ENCODE peak calls at places on chromosomes 13 and 19, in four cellular contexts. Q is astrocyte of the cerebellum, X is lower leg skin, K is left lung. G is an unnamed sample.

GRCh38 chr13:46804391-46804815 is 7.4 kb upstream of the ESD start:
- DNase-seq in Q (peak), X (no peak), K (peak), G (peak)

GRCh38 chr19:4851551-4852290 is 15.7 kb downstream of the PLIN3 start:
- DNase-seq in Q (no peak), X (peak), K (peak), G (no peak)

GRCh38 chr13:29756506-29756905 is 93.9 kb downstream of the UBL3 start:
- DNase-seq in Q (no peak), X (no peak), K (no peak), G (no peak)

GRCh38 chr13:48808689-48809088 is 155.0 kb downstream of the CYSLTR2 start:
- DNase-seq in Q (no peak), X (no peak), K (no peak), G (no peak)

GRCh38 chr19:14370169-14370998 is 10.9 kb upstream of the ADGRE5 start:
- DNase-seq in Q (no peak), X (no peak), K (no peak), G (no peak)

GRCh38 chr13:107459430-107459829 is 755.9 kb downstream of the LIG4 start:
- DNase-seq in Q (peak), X (no peak), K (no peak), G (no peak)

GRCh38 chr13:51801631-51802099 is 2.3 kb downstream of the DHRS12 start:
- DNase-seq in Q (no peak), X (peak), K (no peak), G (no peak)

GRCh38 chr19:48501446-48501960 is 10.1 kb downstream of the LMTK3 start:
- DNase-seq in Q (no peak), X (no peak), K (peak), G (no peak)

GRCh38 chr19:48258350-48258749 is 2.6 kb upstream of the CARD8 start:
- DNase-seq in Q (no peak), X (no peak), K (no peak), G (no peak)

GRCh38 chr13:44373247-44373600 is 400 bp upstream of the SERP2 start:
- DNase-seq in Q (no peak), X (no peak), K (no peak), G (no peak)

GRCh38 chr19:45472557-45473365 is 5.0 kb downstream of the FOSB start:
- DNase-seq in Q (no peak), X (no peak), K (no peak), G (no peak)

GRCh38 chr13:81927347-81927746 is 1586.4 kb upstream of the SPRY2 start:
- DNase-seq in Q (no peak), X (no peak), K (no peak), G (no peak)

GRCh38 chr13:37995052-37995451 is 125.5 kb upstream of the TRPC4 start:
- DNase-seq in Q (no peak), X (no peak), K (no peak), G (no peak)

GRCh38 chr13:27821566-27821965 is 29.3 kb downstream of the GSX1 start:
- DNase-seq in Q (no peak), X (no peak), K (no peak), G (no peak)

GRCh38 chr19:1049106-1049505 is 9.2 kb downstream of the ABCA7 start:
- DNase-seq in Q (no peak), X (no peak), K (peak), G (no peak)

GRCh38 chr13:110323172-110323851 is 16.2 kb downstream of the COL4A2 start:
- DNase-seq in Q (peak), X (no peak), K (no peak), G (no peak)
- TF ChIP-seq CTCF in Q (peak), X (no peak), K (no peak), G (no peak)

GRCh38 chr19:30895946-30896345 is 453.3 kb downstream of the TSHZ3 start:
- DNase-seq in Q (no peak), X (no peak), K (no peak), G (no peak)

GRCh38 chr19:30897034-30897433 is 452.2 kb downstream of the TSHZ3 start:
- DNase-seq in Q (no peak), X (no peak), K (no peak), G (no peak)

GRCh38 chr19:30898353-30899103 is 450.7 kb downstream of the TSHZ3 start:
- DNase-seq in Q (no peak), X (no peak), K (no peak), G (no peak)

GRCh38 chr19:30896551-30896950 is 452.7 kb downstream of the TSHZ3 start:
- DNase-seq in Q (no peak), X (no peak), K (no peak), G (no peak)

GRCh38 chr19:30897553-30897952 is 451.7 kb downstream of the TSHZ3 start:
- DNase-seq in Q (no peak), X (no peak), K (no peak), G (no peak)
- TF ChIP-seq CTCF in Q (no peak), X (no peak), K (no peak), G (no peak)

DNA sequence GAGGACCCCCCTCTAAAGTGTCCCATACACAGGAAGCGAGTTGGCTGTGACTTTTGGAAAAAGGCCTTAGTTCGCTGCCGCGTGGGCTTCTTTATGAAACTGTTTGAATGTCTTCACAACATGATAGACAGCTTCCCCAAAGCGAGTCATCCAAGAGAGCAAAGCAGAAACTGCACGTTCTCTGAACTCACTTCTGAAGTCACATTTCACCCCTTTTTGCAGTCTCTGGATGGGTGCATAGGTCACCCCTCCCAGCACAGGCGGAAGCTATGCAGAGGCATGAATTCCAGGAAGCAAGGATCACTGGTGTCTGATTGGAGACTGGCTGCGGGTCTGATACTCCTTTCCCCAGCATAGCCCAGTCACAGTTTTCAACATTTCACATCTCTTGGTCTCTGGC is 10.6 kb downstream of the GPI start:
- DNase-seq in Q (no peak), X (no peak), K (no peak), G (no peak)
- TF ChIP-seq CTCF in Q (no peak), X (no peak), K (no peak), G (no peak)

GRCh38 chr19:19032420-19033175 is 719 bp downstream of the SUGP2 start:
- DNase-seq in Q (peak), X (peak), K (no peak), G (peak)
- TF ChIP-seq CTCF in Q (no peak), X (no peak), K (no peak), G (no peak)

DNA sequence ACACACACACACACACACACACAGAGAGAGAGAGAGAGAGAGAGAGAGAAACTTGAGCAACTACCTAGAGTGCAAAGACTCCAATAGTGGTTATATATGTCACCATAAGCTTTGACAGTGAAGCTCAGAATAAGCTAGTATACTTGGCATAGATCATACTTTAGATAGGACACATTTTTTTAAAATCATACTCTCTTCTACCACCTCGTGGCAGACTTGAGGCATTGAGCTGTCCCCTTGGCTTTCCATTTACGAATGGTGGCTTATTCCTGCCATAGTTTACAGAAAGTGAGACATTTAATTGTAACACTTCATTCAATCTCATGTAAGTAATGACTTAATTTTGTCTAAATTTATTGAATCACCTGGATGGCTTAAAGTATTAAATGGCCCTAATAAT is 108.2 kb downstream of the EDNRB start:
- DNase-seq in Q (no peak), X (no peak), K (no peak), G (no peak)
- TF ChIP-seq CTCF in Q (peak), X (no peak), K (peak), G (no peak)

DNA sequence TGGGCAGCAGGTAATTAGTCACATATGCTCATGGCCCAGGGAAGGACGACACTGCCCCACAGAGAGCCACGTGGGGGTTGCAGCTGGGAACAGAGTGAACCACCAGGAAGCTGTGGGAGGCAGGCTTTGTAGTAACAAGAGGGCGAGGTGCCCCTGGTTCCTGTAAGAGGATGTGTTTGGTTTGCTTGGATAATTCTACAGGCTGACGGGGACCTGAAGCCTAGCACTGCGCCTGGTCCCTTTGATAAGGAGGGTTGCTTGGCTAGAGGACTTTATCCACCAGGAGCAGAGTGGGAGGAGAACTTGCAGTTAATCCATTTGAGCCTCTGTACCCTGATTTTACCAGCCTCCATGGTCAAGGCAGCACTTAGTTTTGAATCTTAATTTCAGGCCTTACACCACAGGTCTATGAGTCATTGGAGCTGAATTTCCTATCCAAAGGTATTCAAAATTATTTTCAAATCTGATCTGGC is 67.4 kb upstream of the CLDN10 start:
- DNase-seq in Q (peak), X (no peak), K (no peak), G (no peak)
- TF ChIP-seq CTCF in Q (no peak), X (no peak), K (no peak), G (no peak)